ENCODE peak calls at places on chromosomes 2 and 18, in seven cellular contexts. H is HEK293T, X is HCT116, L is HepG2, R is K562, S is GM12878, Q is H1. Z is an unnamed sample.

GRCh38 chr2:79638943-79639342 is 126.1 kb downstream of the CTNNA2 start:
- DNase-seq in H (no peak), X (no peak), L (no peak), R (no peak), S (no peak), Q (no peak), Z (no peak)

GRCh38 chr2:186575302-186575701 is 14.6 kb upstream of the ITGAV start:
- DNase-seq in H (peak), X (peak), L (peak), R (peak), S (no peak), Q (no peak), Z (no peak)

GRCh38 chr2:19667085-19667484 is 234.7 kb downstream of the TTC32 start:
- DNase-seq in H (no peak), X (peak), L (no peak), R (no peak), S (no peak), Q (no peak), Z (no peak)

GRCh38 chr18:28963481-28963880 is 786.6 kb upstream of the CDH2 start:
- DNase-seq in H (no peak), X (no peak), L (no peak), R (no peak), S (no peak), Q (no peak), Z (no peak)

GRCh38 chr2:231312066-231312465 is 83.4 kb upstream of the B3GNT7 start:
- DNase-seq in H (no peak), X (no peak), L (no peak), R (no peak), S (no peak), Q (no peak), Z (no peak)

GRCh38 chr2:96710985-96711384 is 28.9 kb downstream of the LMAN2L start:
- DNase-seq in H (no peak), X (no peak), L (no peak), R (peak), S (no peak), Q (no peak), Z (no peak)

GRCh38 chr2:46836295-46837111 is 79.1 kb downstream of the MCFD2 start:
- DNase-seq in H (no peak), X (no peak), L (no peak), R (no peak), S (no peak), Q (no peak), Z (no peak)

GRCh38 chr2:199485732-199486335 is 28.1 kb upstream of the SATB2 start:
- DNase-seq in H (peak), X (peak), L (peak), R (peak), S (no peak), Q (no peak), Z (peak)

GRCh38 chr2:20151116-20151571 is 73.8 kb downstream of the SDC1 start:
- DNase-seq in H (no peak), X (no peak), L (no peak), R (peak), S (peak), Q (no peak), Z (no peak)

GRCh38 chr2:224209927-224210326 is 170.8 kb upstream of the SERPINE2 start:
- DNase-seq in H (no peak), X (no peak), L (no peak), R (no peak), S (no peak), Q (no peak), Z (no peak)

GRCh38 chr2:46471-47345 is at the start of gene FAM110C:
- DNase-seq in H (peak), X (no peak), L (peak), R (no peak), S (no peak), Q (no peak), Z (peak)

GRCh38 chr2:186543561-186544131 is 46.2 kb upstream of the ITGAV start:
- DNase-seq in H (no peak), X (no peak), L (no peak), R (no peak), S (no peak), Q (no peak), Z (no peak)

GRCh38 chr2:229974271-229974670 is 52.0 kb downstream of the FBXO36 start:
- DNase-seq in H (no peak), X (no peak), L (no peak), R (no peak), S (no peak), Q (no peak), Z (no peak)

GRCh38 chr18:52287151-52287550 is 52.8 kb upstream of the DCC start:
- DNase-seq in H (no peak), X (no peak), L (no peak), R (no peak), S (no peak), Q (no peak), Z (no peak)

GRCh38 chr2:134976074-134976702 is 57.6 kb downstream of the CCNT2 start:
- DNase-seq in H (no peak), X (no peak), L (no peak), R (no peak), S (no peak), Q (no peak), Z (no peak)

GRCh38 chr2:232929303-232930123 is 59.4 kb downstream of the SNORC start:
- DNase-seq in H (no peak), X (no peak), L (no peak), R (no peak), S (no peak), Q (no peak), Z (no peak)

GRCh38 chr2:5697554-5697953 is 5.4 kb downstream of the SOX11 start:
- DNase-seq in H (no peak), X (no peak), L (no peak), R (no peak), S (no peak), Q (no peak), Z (no peak)

GRCh38 chr2:148300534-148300933 is 279.6 kb downstream of the MBD5 start:
- DNase-seq in H (no peak), X (no peak), L (no peak), R (no peak), S (no peak), Q (no peak), Z (no peak)

GRCh38 chr2:183950673-183951072 is 647.7 kb upstream of the ZNF804A start:
- DNase-seq in H (no peak), X (no peak), L (no peak), R (no peak), S (no peak), Q (no peak), Z (no peak)

GRCh38 chr2:45850558-45850957 is 199.1 kb downstream of the PRKCE start:
- DNase-seq in H (no peak), X (no peak), L (no peak), R (no peak), S (no peak), Q (no peak), Z (no peak)

GRCh38 chr2:235049069-235049468 is 97.3 kb downstream of the SH3BP4 start:
- DNase-seq in H (no peak), X (no peak), L (no peak), R (no peak), S (no peak), Q (no peak), Z (no peak)

GRCh38 chr2:208360259-208361076 is 46.1 kb upstream of the PTH2R start:
- DNase-seq in H (no peak), X (no peak), L (no peak), R (no peak), S (no peak), Q (no peak), Z (no peak)

GRCh38 chr2:170554278-170554955 is 160.7 kb upstream of the SP5 start:
- DNase-seq in H (no peak), X (no peak), L (no peak), R (no peak), S (no peak), Q (no peak), Z (no peak)

GRCh38 chr2:177998006-177998405 is 74.6 kb downstream of the PDE11A start:
- DNase-seq in H (no peak), X (no peak), L (no peak), R (no peak), S (no peak), Q (no peak), Z (no peak)

GRCh38 chr18:63683152-63683551 is 19.6 kb upstream of the SERPINB11 start:
- DNase-seq in H (no peak), X (no peak), L (no peak), R (no peak), S (no peak), Q (peak), Z (peak)

GRCh38 chr18:28905509-28905908 is 728.6 kb upstream of the CDH2 start:
- DNase-seq in H (no peak), X (no peak), L (no peak), R (no peak), S (no peak), Q (no peak), Z (no peak)

GRCh38 chr2:241412144-241412543 is 56.1 kb downstream of the FARP2 start:
- DNase-seq in H (peak), X (peak), L (no peak), R (peak), S (no peak), Q (no peak), Z (no peak)

DNA sequence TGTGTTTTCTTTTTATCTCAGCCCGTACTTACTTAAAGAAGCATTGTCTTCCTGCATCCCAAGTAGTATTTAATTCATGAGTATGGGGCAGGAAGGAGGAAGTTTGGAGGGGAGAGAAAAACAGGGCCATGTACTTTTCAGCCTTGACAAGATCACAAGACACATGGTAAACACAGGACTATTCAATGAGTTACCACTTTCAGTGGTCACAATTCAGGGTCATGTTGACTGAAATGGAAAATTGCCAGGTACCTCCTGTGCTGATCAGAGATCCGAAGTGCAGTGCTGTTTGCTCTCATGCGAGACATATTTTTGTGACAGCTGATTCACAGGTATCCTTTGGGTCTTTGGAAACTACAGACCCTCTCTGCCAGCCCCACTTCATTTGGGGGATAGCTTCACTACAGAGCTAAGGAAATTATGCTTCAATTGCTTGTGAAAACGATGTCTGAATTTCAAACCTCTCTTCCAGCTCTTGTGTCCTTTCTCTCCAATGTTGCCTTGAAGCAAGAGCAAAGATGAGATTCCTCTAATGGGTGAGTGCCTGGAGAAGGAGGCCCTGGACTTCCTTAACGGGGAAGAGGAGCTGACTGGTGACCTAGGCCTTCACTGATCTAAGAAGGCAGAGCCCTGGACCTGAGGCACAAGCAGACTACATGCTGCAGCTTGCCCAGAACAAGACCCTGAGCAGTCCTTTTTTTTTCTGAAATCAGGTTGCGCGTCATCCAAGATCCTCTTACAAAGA is 44.2 kb downstream of the EVA1A start:
- DNase-seq in H (no peak), X (no peak), L (peak), R (no peak), S (peak), Q (no peak), Z (no peak)
- TF ChIP-seq SP1 in H (no peak), X (no peak), L (peak), R (no peak), S (no peak), Q (no peak), Z (no peak)

DNA sequence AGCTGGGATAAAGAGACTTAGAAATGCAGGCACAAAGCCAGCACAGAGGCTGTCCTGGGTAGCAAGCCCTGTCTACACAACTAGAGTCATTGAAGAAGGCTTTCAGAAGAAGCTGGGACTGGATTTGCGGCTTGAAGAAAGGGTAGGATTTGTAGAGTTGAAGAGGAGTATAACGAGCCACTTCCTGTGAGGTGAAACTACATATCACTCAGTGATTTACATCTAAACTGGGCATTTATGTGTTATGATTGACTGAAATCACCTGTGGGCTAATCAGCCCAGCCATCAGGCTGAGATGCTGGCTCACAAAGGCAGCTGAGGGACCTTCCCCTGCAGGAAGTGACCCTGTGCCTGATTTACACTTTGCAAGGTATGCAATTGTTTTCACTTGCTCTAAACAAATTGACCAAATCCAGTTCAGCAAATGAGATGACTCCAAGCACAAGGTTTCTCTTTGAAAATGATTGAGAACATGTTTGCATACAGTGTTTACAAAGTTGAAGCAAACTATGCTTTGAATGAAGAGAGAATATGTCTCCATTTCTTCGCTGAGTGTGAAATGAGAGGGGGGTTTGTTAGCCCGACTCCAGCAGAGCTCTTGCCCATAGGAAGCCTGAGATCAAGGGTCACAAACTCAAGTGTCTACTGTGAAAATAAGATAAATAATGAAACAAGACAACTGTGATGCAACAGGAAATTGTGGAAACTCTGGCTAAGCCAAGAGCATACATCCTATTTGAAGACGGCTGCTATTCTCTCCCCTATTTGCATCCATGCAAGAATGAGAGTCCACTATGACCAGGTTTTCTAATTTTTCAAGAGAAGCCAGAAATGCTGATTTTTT is 69.3 kb upstream of the HK2 start:
- DNase-seq in H (no peak), X (no peak), L (peak), R (no peak), S (no peak), Q (no peak), Z (no peak)
- TF ChIP-seq SP1 in H (no peak), X (no peak), L (peak), R (no peak), S (no peak), Q (no peak), Z (no peak)

GRCh38 chr2:62760555-62760954 is 55.0 kb downstream of the EHBP1 start:
- DNase-seq in H (no peak), X (no peak), L (no peak), R (no peak), S (no peak), Q (no peak), Z (no peak)
- TF ChIP-seq SP1 in H (no peak), X (no peak), L (no peak), R (no peak), S (no peak), Q (no peak), Z (no peak)

GRCh38 chr18:49673281-49673680 is 111.4 kb downstream of the LIPG start:
- DNase-seq in H (no peak), X (no peak), L (no peak), R (no peak), S (no peak), Q (no peak), Z (no peak)

GRCh38 chr18:49668583-49669290 is 106.9 kb downstream of the LIPG start:
- DNase-seq in H (no peak), X (no peak), L (peak), R (no peak), S (no peak), Q (no peak), Z (peak)

GRCh38 chr18:49677081-49677480 is 115.2 kb downstream of the LIPG start:
- DNase-seq in H (no peak), X (no peak), L (no peak), R (no peak), S (no peak), Q (no peak), Z (no peak)

GRCh38 chr18:49669403-49669802 is 107.5 kb downstream of the LIPG start:
- DNase-seq in H (no peak), X (no peak), L (no peak), R (no peak), S (no peak), Q (no peak), Z (no peak)

DNA sequence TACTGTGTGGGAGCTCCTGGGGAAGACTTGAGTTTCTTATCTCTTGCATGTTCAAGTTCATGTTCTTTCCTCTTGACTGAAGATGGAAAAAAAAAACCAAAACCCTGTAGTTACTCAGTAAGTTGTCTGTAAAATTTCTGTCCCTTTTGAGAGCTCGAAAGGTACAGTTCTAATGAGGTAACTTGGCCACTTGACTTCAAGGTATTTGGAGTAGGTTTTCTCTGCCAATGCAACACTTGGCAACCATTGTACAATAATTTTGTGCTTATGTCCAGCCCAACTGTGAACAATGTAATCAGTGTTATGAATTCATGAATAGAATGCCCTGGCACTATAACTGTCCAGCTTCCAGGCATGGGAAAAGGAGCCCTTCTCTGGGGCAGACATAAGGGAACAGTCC is 111.0 kb downstream of the LIPG start:
- DNase-seq in H (no peak), X (no peak), L (no peak), R (no peak), S (no peak), Q (no peak), Z (no peak)
- TF ChIP-seq SP1 in H (no peak), X (no peak), L (no peak), R (no peak), S (no peak), Q (no peak), Z (no peak)

GRCh38 chr2:69061518-69061917 is 48.5 kb downstream of the ANTXR1 start:
- DNase-seq in H (no peak), X (no peak), L (no peak), R (no peak), S (no peak), Q (no peak), Z (no peak)
- TF ChIP-seq SP1 in H (no peak), X (no peak), L (no peak), R (no peak), S (no peak), Q (no peak), Z (no peak)

GRCh38 chr2:70516596-70516995 is 37.0 kb downstream of the TGFA start:
- DNase-seq in H (no peak), X (no peak), L (no peak), R (no peak), S (peak), Q (no peak), Z (no peak)
- TF ChIP-seq SP1 in H (no peak), X (no peak), L (no peak), R (no peak), S (no peak), Q (no peak), Z (no peak)

GRCh38 chr2:156001851-156002250 is 330.7 kb downstream of the NR4A2 start:
- DNase-seq in H (no peak), X (no peak), L (no peak), R (no peak), S (no peak), Q (no peak), Z (no peak)
- TF ChIP-seq SP1 in H (no peak), X (no peak), L (no peak), R (no peak), S (no peak), Q (no peak), Z (no peak)